ENCODE peak calls at places on chromosome 18, in five cellular contexts. One of them, this sample, is unnamed.

GRCh38 chr18:31643003-31643402 is 41.4 kb downstream of the B4GALT6 start:
- DNase-seq in Daoy: no peak
- DNase-seq in stimulated activated CD4-positive, alpha-beta T cell treated with anti-CD3 and anti-CD28 coated beads, TNF-alpha, amount 100 ng/mL, for 48 hours: no peak
- DNase-seq in adipocyte: no peak
- DNase-seq in NCI-H460: no peak
- DNase-seq in this sample: no peak

GRCh38 chr18:34031810-34032209 is 192.9 kb downstream of the NOL4 start:
- DNase-seq in stimulated activated CD4-positive, alpha-beta T cell treated with anti-CD3 and anti-CD28 coated beads, TNF-alpha, amount 100 ng/mL, for 48 hours: no peak
- DNase-seq in Daoy: peak
- DNase-seq in NCI-H460: no peak
- DNase-seq in adipocyte: no peak
- DNase-seq in this sample: peak

GRCh38 chr18:52408800-52409302 is 68.9 kb downstream of the DCC start:
- DNase-seq in Daoy: no peak
- DNase-seq in adipocyte: no peak
- DNase-seq in stimulated activated CD4-positive, alpha-beta T cell treated with anti-CD3 and anti-CD28 coated beads, TNF-alpha, amount 100 ng/mL, for 48 hours: no peak
- DNase-seq in NCI-H460: no peak
- DNase-seq in this sample: no peak

GRCh38 chr18:41881285-41881684 is 73.7 kb upstream of the PIK3C3 start:
- DNase-seq in Daoy: no peak
- DNase-seq in adipocyte: peak
- DNase-seq in stimulated activated CD4-positive, alpha-beta T cell treated with anti-CD3 and anti-CD28 coated beads, TNF-alpha, amount 100 ng/mL, for 48 hours: no peak
- DNase-seq in NCI-H460: no peak
- DNase-seq in this sample: no peak

GRCh38 chr18:2192562-2192961 is 378.7 kb downstream of the METTL4 start:
- DNase-seq in NCI-H460: no peak
- DNase-seq in Daoy: no peak
- DNase-seq in stimulated activated CD4-positive, alpha-beta T cell treated with anti-CD3 and anti-CD28 coated beads, TNF-alpha, amount 100 ng/mL, for 48 hours: no peak
- DNase-seq in adipocyte: no peak
- DNase-seq in this sample: no peak

GRCh38 chr18:29853126-29853525 is 1189.4 kb downstream of the DSC3 start:
- DNase-seq in adipocyte: peak
- DNase-seq in Daoy: no peak
- DNase-seq in stimulated activated CD4-positive, alpha-beta T cell treated with anti-CD3 and anti-CD28 coated beads, TNF-alpha, amount 100 ng/mL, for 48 hours: no peak
- DNase-seq in NCI-H460: no peak
- DNase-seq in this sample: no peak

GRCh38 chr18:38362286-38362792 is 796.7 kb upstream of the CELF4 start:
- DNase-seq in adipocyte: no peak
- DNase-seq in NCI-H460: no peak
- DNase-seq in stimulated activated CD4-positive, alpha-beta T cell treated with anti-CD3 and anti-CD28 coated beads, TNF-alpha, amount 100 ng/mL, for 48 hours: no peak
- DNase-seq in Daoy: no peak
- DNase-seq in this sample: no peak

GRCh38 chr18:74128114-74128513 is 19.5 kb downstream of the FBXO15 start:
- DNase-seq in Daoy: no peak
- DNase-seq in stimulated activated CD4-positive, alpha-beta T cell treated with anti-CD3 and anti-CD28 coated beads, TNF-alpha, amount 100 ng/mL, for 48 hours: no peak
- DNase-seq in adipocyte: no peak
- DNase-seq in NCI-H460: no peak
- DNase-seq in this sample: no peak

GRCh38 chr18:23237524-23238151 is 102.4 kb downstream of the CABLES1 start:
- DNase-seq in adipocyte: peak
- DNase-seq in stimulated activated CD4-positive, alpha-beta T cell treated with anti-CD3 and anti-CD28 coated beads, TNF-alpha, amount 100 ng/mL, for 48 hours: peak
- DNase-seq in NCI-H460: no peak
- DNase-seq in Daoy: peak
- DNase-seq in this sample: peak

GRCh38 chr18:32328379-32328778 is 138.5 kb downstream of the MEP1B start:
- DNase-seq in adipocyte: peak
- DNase-seq in stimulated activated CD4-positive, alpha-beta T cell treated with anti-CD3 and anti-CD28 coated beads, TNF-alpha, amount 100 ng/mL, for 48 hours: no peak
- DNase-seq in Daoy: no peak
- DNase-seq in NCI-H460: no peak
- DNase-seq in this sample: no peak

This sample was measured in NAMALWA.